ENCODE peak calls at places on chromosomes 1 and 21, in nine cellular contexts. B is Peyer's patch, N is right lobe of liver, O is H54, T is heart left ventricle, M is prostate gland, F is lower leg skin, Q is ovary, A is body of pancreas. H is an unnamed sample.

GRCh38 chr1:245086389-245086969 is 68.3 kb upstream of the KIF26B start:
- DNase-seq in O (no peak), N (no peak), T (no peak), M (no peak), A (no peak), F (no peak), Q (no peak), B (no peak), H (no peak)

GRCh38 chr1:218867941-218868656 is 305.6 kb upstream of the LYPLAL1 start:
- DNase-seq in O (no peak), B (no peak), F (no peak), Q (no peak), M (no peak), T (no peak), N (no peak), A (no peak), H (no peak)

GRCh38 chr1:203048555-203049051 is 22.3 kb downstream of the PPFIA4 start:
- DNase-seq in M (no peak), A (no peak), Q (no peak), N (no peak), F (no peak), O (no peak), B (no peak), T (no peak), H (no peak)

GRCh38 chr1:85581802-85582686 is 1.5 kb downstream of the CCN1 start:
- DNase-seq in N (no peak), Q (no peak), F (peak), A (peak), O (no peak), T (peak), M (peak), B (no peak), H (peak)

GRCh38 chr1:192157067-192157466 is 1.2 kb upstream of the RGS18 start:
- DNase-seq in F (no peak), Q (no peak), T (no peak), B (no peak), M (no peak), O (no peak), A (no peak), N (no peak), H (no peak)

GRCh38 chr1:108570998-108571401 is 11.1 kb downstream of the EEIG2 start:
- DNase-seq in Q (no peak), M (no peak), T (no peak), N (no peak), B (no peak), O (no peak), A (no peak), F (no peak), H (no peak)

GRCh38 chr1:204994086-204994862 is 48.7 kb upstream of the CNTN2 start:
- DNase-seq in F (no peak), A (no peak), N (no peak), T (no peak), Q (no peak), M (no peak), O (no peak), B (no peak), H (no peak)

GRCh38 chr1:34831721-34832246 is 27.8 kb downstream of the SMIM12 start:
- DNase-seq in B (no peak), O (no peak), Q (no peak), N (no peak), T (no peak), F (peak), M (no peak), A (no peak), H (no peak)

GRCh38 chr1:121444096-121444495 is 259.3 kb downstream of the SRGAP2C start:
- DNase-seq in B (no peak), A (no peak), Q (no peak), O (peak), N (no peak), M (no peak), F (no peak), T (no peak), H (no peak)

GRCh38 chr1:110133436-110133835 is 16.9 kb upstream of the SLC6A17 start:
- DNase-seq in A (no peak), N (no peak), F (no peak), T (no peak), O (no peak), Q (no peak), B (no peak), M (no peak), H (no peak)

GRCh38 chr21:34887729-34888568 is 161.2 kb downstream of the RUNX1 start:
- DNase-seq in Q (peak), A (peak), F (peak), B (peak), O (peak), T (peak), M (peak), N (peak), H (peak)
- TF ChIP-seq POLR2A in Q (no peak), A (no peak), F (no peak), B (no peak), O (peak), T (no peak), M (peak), N (no peak), H (no peak)

GRCh38 chr1:58781541-58782307 is 2.1 kb downstream of the JUN start:
- DNase-seq in A (peak), B (peak), Q (peak), F (peak), O (no peak), M (peak), N (peak), T (peak), H (peak)
- TF ChIP-seq POLR2A in A (no peak), B (no peak), Q (no peak), F (no peak), O (no peak), M (no peak), N (no peak), T (peak), H (no peak)

GRCh38 chr1:159923203-159924024 is 1.9 kb downstream of the TAGLN2 start:
- DNase-seq in Q (peak), N (peak), T (peak), A (peak), F (peak), B (peak), M (peak), O (peak), H (peak)

GRCh38 chr1:159925713-159926066 is 383 bp upstream of the TAGLN2 start:
- DNase-seq in Q (peak), T (peak), A (peak), B (no peak), O (peak), F (no peak), M (peak), N (peak), H (no peak)

GRCh38 chr1:159924025-159924790 is 1.1 kb downstream of the TAGLN2 start:
- DNase-seq in T (peak), F (peak), O (peak), Q (peak), A (peak), B (peak), M (peak), N (peak), H (peak)

GRCh38 chr1:159927211-159927886 is 2.0 kb upstream of the TAGLN2 start:
- DNase-seq in Q (no peak), T (peak), F (no peak), M (no peak), N (no peak), A (no peak), O (no peak), B (peak), H (no peak)

GRCh38 chr1:159924791-159925712 is at the start of gene TAGLN2:
- DNase-seq in O (peak), A (peak), B (peak), M (peak), F (peak), Q (peak), T (peak), N (peak), H (peak)
- TF ChIP-seq POLR2A in O (peak), A (peak), B (peak), M (peak), F (no peak), Q (peak), T (no peak), N (peak), H (peak)

GRCh38 chr1:156746716-156747631 is 4.5 kb downstream of the HDGF start:
- DNase-seq in N (peak), T (peak), A (peak), M (peak), O (peak), Q (peak), F (peak), B (peak), H (peak)
- TF ChIP-seq POLR2A in N (peak), T (no peak), A (peak), M (no peak), O (peak), Q (peak), F (no peak), B (peak), H (no peak)

DNA sequence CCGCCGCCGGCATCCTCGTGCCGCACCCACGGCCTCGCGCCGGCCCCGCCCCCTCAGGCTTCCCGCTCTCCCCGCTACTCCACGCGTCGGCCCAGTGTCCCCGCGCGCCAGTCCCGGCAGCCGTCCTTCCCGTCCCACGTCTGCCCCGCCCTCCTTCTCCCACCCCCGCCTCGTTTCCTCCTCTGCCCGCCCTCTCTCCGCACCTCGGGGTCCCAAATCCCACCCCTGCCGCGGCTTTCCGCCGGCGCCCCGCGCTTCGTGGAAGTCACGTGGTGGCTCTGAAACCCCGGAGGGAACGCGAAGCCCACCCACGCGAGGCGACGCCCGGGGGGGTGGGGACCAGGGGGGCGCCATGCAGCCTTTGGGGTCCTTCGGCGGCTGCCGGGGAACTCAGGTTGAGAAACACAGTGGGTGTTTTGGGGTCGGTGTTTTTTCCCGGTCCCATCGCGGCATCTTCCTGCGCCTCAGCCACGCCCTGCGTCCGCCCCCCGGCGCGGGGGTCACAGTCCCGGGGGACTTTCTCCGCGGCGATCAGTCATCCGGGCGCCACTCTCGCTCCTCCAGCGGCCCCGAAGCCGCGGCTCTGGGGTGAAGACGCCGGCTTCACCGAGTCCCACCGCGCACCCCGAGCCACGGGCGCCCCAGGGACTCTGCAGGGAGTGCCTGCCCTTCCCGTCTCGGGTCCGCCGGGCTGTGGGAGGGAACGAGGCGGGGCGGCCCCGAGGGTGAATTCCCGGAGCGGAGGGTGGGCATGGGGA is at the start of gene BATF3:
- DNase-seq in M (no peak), O (peak), Q (peak), B (peak), N (peak), F (peak), A (peak), T (peak), H (no peak)
- TF ChIP-seq POLR2A in M (no peak), O (peak), Q (no peak), B (no peak), N (no peak), F (no peak), A (no peak), T (no peak), H (no peak)